ENCODE peak calls at places on chromosome 16, in nine cellular contexts. One of them, this sample, is unnamed.

GRCh38 chr16:8853150-8853549 is 15.7 kb downstream of the CARHSP1 start:
- DNase-seq in retinal pigment epithelial cell: no peak
- DNase-seq in neural progenitor cell: no peak
- DNase-seq in bronchial epithelial cell: no peak
- DNase-seq in fibroblast of mammary gland: no peak
- DNase-seq in AG04450: no peak
- DNase-seq in fibroblast of pulmonary artery: no peak
- DNase-seq in fibroblast of the aortic adventitia: no peak
- DNase-seq in mucosa of descending colon: no peak
- DNase-seq in this sample: no peak

GRCh38 chr16:4172070-4172469 is 55.8 kb upstream of the ADCY9 start:
- DNase-seq in retinal pigment epithelial cell: no peak
- DNase-seq in neural progenitor cell: no peak
- DNase-seq in bronchial epithelial cell: no peak
- DNase-seq in fibroblast of mammary gland: peak; percentile 18
- DNase-seq in AG04450: peak; percentile 18
- DNase-seq in fibroblast of pulmonary artery: peak; percentile 36
- DNase-seq in fibroblast of the aortic adventitia: peak; percentile 74
- DNase-seq in mucosa of descending colon: no peak
- DNase-seq in this sample: no peak

GRCh38 chr16:9042943-9043680 is 48.3 kb upstream of the HAPSTR1 start:
- DNase-seq in retinal pigment epithelial cell: no peak
- DNase-seq in neural progenitor cell: no peak
- DNase-seq in bronchial epithelial cell: peak; percentile 5
- DNase-seq in fibroblast of mammary gland: peak; percentile 82
- DNase-seq in AG04450: peak; percentile 60
- DNase-seq in fibroblast of pulmonary artery: peak; percentile 49
- DNase-seq in fibroblast of the aortic adventitia: peak; percentile 59
- DNase-seq in mucosa of descending colon: no peak
- DNase-seq in this sample: no peak

GRCh38 chr16:67605641-67606040 is 39.3 kb upstream of the CARMIL2 start:
- DNase-seq in retinal pigment epithelial cell: no peak
- DNase-seq in neural progenitor cell: no peak
- DNase-seq in bronchial epithelial cell: no peak
- DNase-seq in fibroblast of mammary gland: no peak
- DNase-seq in AG04450: no peak
- DNase-seq in fibroblast of pulmonary artery: no peak
- DNase-seq in fibroblast of the aortic adventitia: no peak
- DNase-seq in mucosa of descending colon: no peak
- DNase-seq in this sample: no peak

GRCh38 chr16:88568710-88569613 is 1.2 kb upstream of the ZC3H18 start:
- DNase-seq in retinal pigment epithelial cell: no peak
- DNase-seq in neural progenitor cell: no peak
- DNase-seq in bronchial epithelial cell: no peak
- DNase-seq in fibroblast of mammary gland: no peak
- DNase-seq in AG04450: no peak
- DNase-seq in fibroblast of pulmonary artery: no peak
- DNase-seq in fibroblast of the aortic adventitia: no peak
- DNase-seq in mucosa of descending colon: no peak
- DNase-seq in this sample: no peak

GRCh38 chr16:11619327-11619851 is 32.7 kb upstream of the LITAF start:
- DNase-seq in retinal pigment epithelial cell: no peak
- DNase-seq in neural progenitor cell: no peak
- DNase-seq in bronchial epithelial cell: no peak
- DNase-seq in fibroblast of mammary gland: no peak
- DNase-seq in AG04450: no peak
- DNase-seq in fibroblast of pulmonary artery: no peak
- DNase-seq in fibroblast of the aortic adventitia: no peak
- DNase-seq in mucosa of descending colon: no peak
- DNase-seq in this sample: no peak

GRCh38 chr16:53558665-53559064 is 55.7 kb upstream of the AKTIP start:
- DNase-seq in retinal pigment epithelial cell: no peak
- DNase-seq in neural progenitor cell: no peak
- DNase-seq in bronchial epithelial cell: no peak
- DNase-seq in fibroblast of mammary gland: no peak
- DNase-seq in AG04450: no peak
- DNase-seq in fibroblast of pulmonary artery: no peak
- DNase-seq in fibroblast of the aortic adventitia: no peak
- DNase-seq in mucosa of descending colon: no peak
- DNase-seq in this sample: no peak

GRCh38 chr16:2341456-2342447 is 1.2 kb upstream of the ABCA3 start:
- DNase-seq in retinal pigment epithelial cell: no peak
- DNase-seq in neural progenitor cell: peak; percentile 34
- DNase-seq in bronchial epithelial cell: no peak
- DNase-seq in fibroblast of mammary gland: no peak
- DNase-seq in AG04450: no peak
- DNase-seq in fibroblast of pulmonary artery: no peak
- DNase-seq in fibroblast of the aortic adventitia: no peak
- DNase-seq in mucosa of descending colon: peak; percentile 71
- DNase-seq in this sample: no peak

GRCh38 chr16:21257284-21257683 is 20.8 kb downstream of the CRYM start:
- DNase-seq in retinal pigment epithelial cell: no peak
- DNase-seq in neural progenitor cell: no peak
- DNase-seq in bronchial epithelial cell: no peak
- DNase-seq in fibroblast of mammary gland: no peak
- DNase-seq in AG04450: no peak
- DNase-seq in fibroblast of pulmonary artery: no peak
- DNase-seq in fibroblast of the aortic adventitia: no peak
- DNase-seq in mucosa of descending colon: no peak
- DNase-seq in this sample: no peak

GRCh38 chr16:82730901-82731300 is 104.1 kb downstream of the CDH13 start:
- DNase-seq in retinal pigment epithelial cell: no peak
- DNase-seq in neural progenitor cell: no peak
- DNase-seq in bronchial epithelial cell: no peak
- DNase-seq in fibroblast of mammary gland: peak; percentile 22
- DNase-seq in AG04450: no peak
- DNase-seq in fibroblast of pulmonary artery: no peak
- DNase-seq in fibroblast of the aortic adventitia: no peak
- DNase-seq in mucosa of descending colon: no peak
- DNase-seq in this sample: no peak

GRCh38 chr16:48194828-48195566 is 39.2 kb upstream of the ABCC12 start:
- DNase-seq in retinal pigment epithelial cell: peak; percentile 77
- DNase-seq in neural progenitor cell: no peak
- DNase-seq in bronchial epithelial cell: peak; percentile 100
- DNase-seq in fibroblast of mammary gland: peak; percentile 19
- DNase-seq in AG04450: peak; percentile 7
- DNase-seq in fibroblast of pulmonary artery: peak; percentile 48
- DNase-seq in fibroblast of the aortic adventitia: peak; percentile 23
- DNase-seq in mucosa of descending colon: no peak
- DNase-seq in this sample: no peak

GRCh38 chr16:86496929-86497381 is 13.4 kb upstream of the FOXF1 start:
- DNase-seq in retinal pigment epithelial cell: no peak
- DNase-seq in neural progenitor cell: peak; percentile 58
- DNase-seq in bronchial epithelial cell: no peak
- DNase-seq in fibroblast of mammary gland: no peak
- DNase-seq in AG04450: no peak
- DNase-seq in fibroblast of pulmonary artery: no peak
- DNase-seq in fibroblast of the aortic adventitia: no peak
- DNase-seq in mucosa of descending colon: no peak
- DNase-seq in this sample: no peak

GRCh38 chr16:81592353-81592866 is 147.8 kb downstream of the CMIP start:
- DNase-seq in retinal pigment epithelial cell: no peak
- DNase-seq in neural progenitor cell: no peak
- DNase-seq in bronchial epithelial cell: no peak
- DNase-seq in fibroblast of mammary gland: no peak
- DNase-seq in AG04450: no peak
- DNase-seq in fibroblast of pulmonary artery: no peak
- DNase-seq in fibroblast of the aortic adventitia: no peak
- DNase-seq in mucosa of descending colon: peak; percentile 79
- DNase-seq in this sample: no peak

GRCh38 chr16:30951785-30952184 is 2.9 kb downstream of the ORAI3 start:
- DNase-seq in retinal pigment epithelial cell: no peak
- DNase-seq in neural progenitor cell: no peak
- DNase-seq in bronchial epithelial cell: no peak
- DNase-seq in fibroblast of mammary gland: peak; percentile 75
- DNase-seq in AG04450: no peak
- DNase-seq in fibroblast of pulmonary artery: peak; percentile 87
- DNase-seq in fibroblast of the aortic adventitia: peak; percentile 98
- DNase-seq in mucosa of descending colon: no peak
- DNase-seq in this sample: no peak

GRCh38 chr16:54633943-54634362 is 296.7 kb upstream of the IRX5 start:
- DNase-seq in retinal pigment epithelial cell: no peak
- DNase-seq in neural progenitor cell: peak; percentile 65
- DNase-seq in bronchial epithelial cell: peak; percentile 36
- DNase-seq in fibroblast of mammary gland: peak; percentile 18
- DNase-seq in AG04450: no peak
- DNase-seq in fibroblast of pulmonary artery: peak; percentile 6
- DNase-seq in fibroblast of the aortic adventitia: peak; percentile 57
- DNase-seq in mucosa of descending colon: no peak
- DNase-seq in this sample: no peak
- TF ChIP-seq CTCF in retinal pigment epithelial cell: peak; percentile 30
- TF ChIP-seq CTCF in neural progenitor cell: peak; percentile 77
- TF ChIP-seq CTCF in bronchial epithelial cell: peak; percentile 64
- TF ChIP-seq CTCF in fibroblast of mammary gland: peak; percentile 55
- TF ChIP-seq CTCF in AG04450: no peak
- TF ChIP-seq CTCF in fibroblast of pulmonary artery: peak; percentile 39
- TF ChIP-seq CTCF in fibroblast of the aortic adventitia: peak; percentile 58
- TF ChIP-seq CTCF in mucosa of descending colon: no peak
- TF ChIP-seq CTCF in this sample: peak; percentile 46

DNA sequence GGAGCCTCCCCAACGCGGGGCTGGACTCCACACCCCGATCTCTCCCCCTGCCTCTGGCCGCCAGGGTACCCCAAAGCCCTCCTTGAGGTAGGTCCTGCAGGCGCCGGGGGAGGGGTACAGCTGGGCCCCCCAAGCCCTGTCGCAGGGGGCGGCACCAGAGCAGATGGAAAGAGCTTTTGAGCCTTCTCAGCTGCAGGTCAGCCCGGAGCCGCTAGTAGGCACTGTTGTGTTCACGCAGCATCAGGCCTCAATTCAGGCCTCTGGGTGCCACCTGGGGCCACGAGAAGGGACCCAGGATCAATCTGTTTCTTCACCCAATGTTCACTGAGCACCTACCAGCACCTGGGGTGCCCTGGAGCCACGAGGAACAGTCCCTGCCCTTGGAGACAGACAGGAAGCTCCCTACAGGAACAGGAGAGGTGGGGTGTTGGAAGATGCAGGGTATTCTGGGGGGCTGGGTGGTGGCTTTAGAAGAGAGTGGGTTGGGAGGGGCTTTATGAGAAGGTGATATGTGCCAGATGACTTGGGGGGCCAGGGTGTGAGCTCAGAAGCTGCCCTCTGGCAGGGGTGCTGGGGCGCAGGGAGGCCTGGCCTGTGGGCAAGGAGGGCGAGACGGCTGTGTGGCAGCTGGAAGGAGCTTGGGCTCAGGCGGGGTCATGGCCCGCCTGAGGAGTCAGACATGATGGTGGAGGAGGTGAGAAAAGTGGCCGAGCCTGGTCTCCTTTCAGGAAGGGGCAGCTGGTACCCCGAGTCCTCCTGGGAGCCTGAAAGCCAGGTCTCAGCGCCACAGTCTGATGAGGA is 122.0 kb upstream of the GSE1 start:
- DNase-seq in retinal pigment epithelial cell: no peak
- DNase-seq in neural progenitor cell: peak; percentile 65
- DNase-seq in bronchial epithelial cell: no peak
- DNase-seq in fibroblast of mammary gland: no peak
- DNase-seq in AG04450: no peak
- DNase-seq in fibroblast of pulmonary artery: no peak
- DNase-seq in fibroblast of the aortic adventitia: no peak
- DNase-seq in mucosa of descending colon: no peak
- DNase-seq in this sample: no peak
- TF ChIP-seq CTCF in retinal pigment epithelial cell: peak; percentile 57
- TF ChIP-seq CTCF in neural progenitor cell: peak; percentile 92
- TF ChIP-seq CTCF in bronchial epithelial cell: peak; percentile 66
- TF ChIP-seq CTCF in fibroblast of mammary gland: peak; percentile 26
- TF ChIP-seq CTCF in AG04450: peak; percentile 60
- TF ChIP-seq CTCF in fibroblast of pulmonary artery: peak; percentile 60
- TF ChIP-seq CTCF in fibroblast of the aortic adventitia: peak; percentile 43
- TF ChIP-seq CTCF in mucosa of descending colon: peak; percentile 71
- TF ChIP-seq CTCF in this sample: no peak

GRCh38 chr16:57800213-57801097 is 1.8 kb downstream of the KIFC3 start:
- DNase-seq in retinal pigment epithelial cell: no peak
- DNase-seq in neural progenitor cell: no peak
- DNase-seq in bronchial epithelial cell: no peak
- DNase-seq in fibroblast of mammary gland: no peak
- DNase-seq in AG04450: no peak
- DNase-seq in fibroblast of pulmonary artery: no peak
- DNase-seq in fibroblast of the aortic adventitia: no peak
- DNase-seq in mucosa of descending colon: peak; percentile 46
- DNase-seq in this sample: no peak

GRCh38 chr16:57799619-57800212 is 2.6 kb downstream of the KIFC3 start:
- DNase-seq in retinal pigment epithelial cell: no peak
- DNase-seq in neural progenitor cell: no peak
- DNase-seq in bronchial epithelial cell: no peak
- DNase-seq in fibroblast of mammary gland: no peak
- DNase-seq in AG04450: no peak
- DNase-seq in fibroblast of pulmonary artery: no peak
- DNase-seq in fibroblast of the aortic adventitia: no peak
- DNase-seq in mucosa of descending colon: peak; percentile 21
- DNase-seq in this sample: no peak

GRCh38 chr16:57801856-57802634 is at the start of gene KIFC3:
- DNase-seq in retinal pigment epithelial cell: no peak
- DNase-seq in neural progenitor cell: peak; percentile 79
- DNase-seq in bronchial epithelial cell: no peak
- DNase-seq in fibroblast of mammary gland: peak; percentile 56
- DNase-seq in AG04450: no peak
- DNase-seq in fibroblast of pulmonary artery: peak; percentile 77
- DNase-seq in fibroblast of the aortic adventitia: peak; percentile 61
- DNase-seq in mucosa of descending colon: peak; percentile 87
- DNase-seq in this sample: peak; percentile 88

GRCh38 chr16:57802635-57803412 is 533 bp upstream of the KIFC3 start:
- DNase-seq in retinal pigment epithelial cell: no peak
- DNase-seq in neural progenitor cell: peak; percentile 46
- DNase-seq in bronchial epithelial cell: no peak
- DNase-seq in fibroblast of mammary gland: peak; percentile 16
- DNase-seq in AG04450: no peak
- DNase-seq in fibroblast of pulmonary artery: peak; percentile 46
- DNase-seq in fibroblast of the aortic adventitia: no peak
- DNase-seq in mucosa of descending colon: peak; percentile 57
- DNase-seq in this sample: peak; percentile 81

GRCh38 chr16:57801098-57801855 is 1.0 kb downstream of the KIFC3 start:
- DNase-seq in retinal pigment epithelial cell: no peak
- DNase-seq in neural progenitor cell: peak; percentile 35
- DNase-seq in bronchial epithelial cell: peak; percentile 62
- DNase-seq in fibroblast of mammary gland: peak; percentile 55
- DNase-seq in AG04450: peak; percentile 42
- DNase-seq in fibroblast of pulmonary artery: peak; percentile 69
- DNase-seq in fibroblast of the aortic adventitia: peak; percentile 69
- DNase-seq in mucosa of descending colon: peak; percentile 16
- DNase-seq in this sample: no peak
- TF ChIP-seq CTCF in retinal pigment epithelial cell: peak; percentile 11
- TF ChIP-seq CTCF in neural progenitor cell: peak; percentile 23
- TF ChIP-seq CTCF in bronchial epithelial cell: no peak
- TF ChIP-seq CTCF in fibroblast of mammary gland: no peak
- TF ChIP-seq CTCF in AG04450: no peak
- TF ChIP-seq CTCF in fibroblast of pulmonary artery: no peak
- TF ChIP-seq CTCF in fibroblast of the aortic adventitia: no peak
- TF ChIP-seq CTCF in mucosa of descending colon: no peak
- TF ChIP-seq CTCF in this sample: no peak

DNA sequence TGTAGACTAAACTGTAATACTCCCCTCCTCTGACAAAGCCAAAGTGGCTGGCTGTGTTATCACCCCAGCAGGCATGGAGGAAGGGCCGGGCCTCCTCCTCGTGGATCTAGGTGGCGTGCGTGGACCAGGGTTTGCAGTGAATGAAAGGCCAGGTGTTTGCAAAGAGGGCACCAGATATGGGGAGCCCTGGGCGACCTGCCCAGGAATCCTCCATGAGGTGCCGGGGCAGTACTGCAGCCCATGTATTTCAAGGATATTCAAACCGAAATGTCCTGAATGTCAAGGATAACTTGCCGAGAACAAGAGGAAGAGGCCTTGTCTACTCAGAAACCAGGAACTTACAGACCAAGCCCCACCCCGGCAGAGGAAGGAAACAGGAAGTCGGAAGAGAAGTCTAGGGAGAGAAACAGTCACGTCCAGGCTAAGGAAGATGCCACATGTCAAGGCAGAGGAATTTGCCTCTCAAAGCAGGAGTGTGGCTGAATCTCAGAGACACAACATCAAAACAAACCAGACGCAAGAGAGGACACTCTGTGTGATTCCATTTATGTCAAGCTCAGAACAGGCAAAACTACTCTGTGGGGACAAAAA is 13.7 kb upstream of the OSGIN1 start:
- DNase-seq in retinal pigment epithelial cell: no peak
- DNase-seq in neural progenitor cell: no peak
- DNase-seq in bronchial epithelial cell: no peak
- DNase-seq in fibroblast of mammary gland: no peak
- DNase-seq in AG04450: no peak
- DNase-seq in fibroblast of pulmonary artery: no peak
- DNase-seq in fibroblast of the aortic adventitia: no peak
- DNase-seq in mucosa of descending colon: no peak
- DNase-seq in this sample: no peak
- TF ChIP-seq CTCF in retinal pigment epithelial cell: no peak
- TF ChIP-seq CTCF in neural progenitor cell: no peak
- TF ChIP-seq CTCF in bronchial epithelial cell: no peak
- TF ChIP-seq CTCF in fibroblast of mammary gland: no peak
- TF ChIP-seq CTCF in AG04450: no peak
- TF ChIP-seq CTCF in fibroblast of pulmonary artery: no peak
- TF ChIP-seq CTCF in fibroblast of the aortic adventitia: no peak
- TF ChIP-seq CTCF in mucosa of descending colon: no peak
- TF ChIP-seq CTCF in this sample: no peak

This sample was measured in dorsolateral prefrontal cortex.